ENCODE peak calls at places on chromosomes 2 and 18, in eight cellular contexts. M is lower leg skin, S is stomach, E is foreskin fibroblast, A is fibroblast of mammary gland, F is spleen, N is colonic mucosa, O is pancreas. R is an unnamed sample.

GRCh38 chr2:70981866-70982810 is 3.7 kb downstream of the ANKRD53 start:
- DNase-seq in M (peak), N (no peak), A (no peak), S (peak), F (peak), O (peak), E (no peak), R (no peak)

GRCh38 chr2:33214436-33214835 is 262.0 kb upstream of the RASGRP3 start:
- DNase-seq in S (peak), A (no peak), M (no peak), N (no peak), F (no peak), O (no peak), E (no peak), R (no peak)

GRCh38 chr18:12639990-12640880 is 17.7 kb downstream of the SPIRE1 start:
- DNase-seq in M (no peak), O (no peak), N (no peak), A (peak), E (peak), S (no peak), F (no peak), R (no peak)

GRCh38 chr2:237486334-237486818 is 675 bp upstream of the MLPH start:
- DNase-seq in N (no peak), O (no peak), S (no peak), M (no peak), A (peak), E (no peak), F (peak), R (no peak)

GRCh38 chr2:111071480-111072143 is 49.1 kb upstream of the BCL2L11 start:
- DNase-seq in S (no peak), N (no peak), A (peak), E (peak), F (no peak), O (no peak), M (no peak), R (no peak)

GRCh38 chr2:219109468-219109867 is 48.7 kb upstream of the IHH start:
- DNase-seq in A (no peak), E (no peak), F (no peak), O (no peak), S (peak), N (peak), M (no peak), R (peak)

GRCh38 chr2:120620025-120620793 is 115.5 kb upstream of the GLI2 start:
- DNase-seq in M (no peak), E (peak), F (no peak), S (no peak), N (no peak), O (no peak), A (peak), R (no peak)

GRCh38 chr2:172655091-172655837 is 80.4 kb upstream of the RAPGEF4 start:
- DNase-seq in E (peak), S (no peak), N (no peak), M (no peak), A (peak), F (no peak), O (no peak), R (no peak)

GRCh38 chr2:138497294-138497693 is 4.3 kb upstream of the SPOPL start:
- DNase-seq in N (no peak), E (no peak), S (no peak), A (no peak), O (no peak), M (no peak), F (no peak), R (no peak)

GRCh38 chr2:70871398-70872211 is 36.0 kb upstream of the CD207 start:
- DNase-seq in A (peak), E (peak), F (peak), S (peak), N (peak), O (peak), M (peak), R (peak)

GRCh38 chr2:240216197-240216596 is 75.7 kb upstream of the OTOS start:
- DNase-seq in F (peak), A (no peak), E (no peak), O (no peak), S (no peak), M (peak), N (no peak), R (no peak)

GRCh38 chr18:54607213-54607934 is 16.3 kb downstream of the DYNAP start:
- DNase-seq in O (peak), S (peak), M (no peak), F (no peak), N (peak), A (no peak), E (no peak), R (no peak)

GRCh38 chr2:28360742-28361293 is 31.8 kb upstream of the FOSL2 start:
- DNase-seq in O (no peak), F (no peak), M (no peak), E (peak), A (peak), S (no peak), N (no peak), R (no peak)

GRCh38 chr2:61799054-61799453 is 54.8 kb downstream of the FAM161A start:
- DNase-seq in A (no peak), F (no peak), S (no peak), O (no peak), E (no peak), N (no peak), M (peak), R (no peak)

GRCh38 chr2:21501344-21502027 is 377.7 kb downstream of the TDRD15 start:
- DNase-seq in N (no peak), O (no peak), S (no peak), M (no peak), E (no peak), A (no peak), F (no peak), R (no peak)

GRCh38 chr2:227933891-227934290 is 62.5 kb downstream of the DAW1 start:
- DNase-seq in F (no peak), N (no peak), O (no peak), A (peak), M (no peak), E (no peak), S (no peak), R (no peak)

GRCh38 chr2:222499226-222499625 is 74.9 kb downstream of the SGPP2 start:
- DNase-seq in E (no peak), F (no peak), N (no peak), A (no peak), M (no peak), S (no peak), O (no peak), R (no peak)

GRCh38 chr2:5391361-5391760 is 300.8 kb upstream of the SOX11 start:
- DNase-seq in E (no peak), M (no peak), O (no peak), N (no peak), F (no peak), A (no peak), S (no peak), R (no peak)

GRCh38 chr2:17936599-17936998 is 58.1 kb downstream of the KCNS3 start:
- DNase-seq in N (no peak), S (no peak), M (no peak), O (no peak), F (no peak), A (no peak), E (no peak), R (no peak)

GRCh38 chr18:32488078-32488477 is 17.4 kb upstream of the GAREM1 start:
- DNase-seq in M (no peak), O (no peak), N (no peak), S (no peak), A (no peak), F (no peak), E (no peak), R (no peak)

GRCh38 chr2:48146552-48146951 is 240.3 kb upstream of the FBXO11 start:
- DNase-seq in M (no peak), S (no peak), A (no peak), N (no peak), E (no peak), O (no peak), F (no peak), R (no peak)

GRCh38 chr2:10304458-10305253 is 2.0 kb downstream of the HPCAL1 start:
- DNase-seq in O (no peak), S (no peak), A (no peak), E (no peak), M (no peak), F (no peak), N (no peak), R (no peak)

GRCh38 chr2:105005601-105006000 is 32.3 kb upstream of the MRPS9 start:
- DNase-seq in O (no peak), F (no peak), N (no peak), M (no peak), S (peak), E (no peak), A (no peak), R (no peak)

GRCh38 chr2:208359632-208359986 is 47.0 kb upstream of the PTH2R start:
- DNase-seq in M (no peak), O (no peak), A (no peak), S (no peak), E (no peak), N (no peak), F (peak), R (no peak)

GRCh38 chr2:142065700-142066099 is 65.1 kb downstream of the LRP1B start:
- DNase-seq in M (no peak), N (no peak), F (no peak), A (no peak), S (no peak), O (no peak), E (no peak), R (no peak)

GRCh38 chr18:7623681-7624080 is 56.6 kb downstream of the PTPRM start:
- DNase-seq in A (no peak), F (no peak), M (no peak), N (no peak), O (no peak), E (no peak), S (no peak), R (no peak)

GRCh38 chr2:232214053-232214452 is 164.5 kb upstream of the ALPP start:
- DNase-seq in F (no peak), S (no peak), M (no peak), A (no peak), O (no peak), E (no peak), N (no peak), R (no peak)

GRCh38 chr2:205972113-205972512 is 113.9 kb downstream of the INO80D start:
- DNase-seq in S (peak), O (peak), N (peak), M (peak), A (no peak), E (no peak), F (no peak), R (no peak)

GRCh38 chr18:32530947-32531651 is 60.4 kb upstream of the GAREM1 start:
- DNase-seq in N (peak), E (no peak), F (no peak), S (no peak), M (no peak), O (no peak), A (peak), R (no peak)

GRCh38 chr2:175766880-175767279 is 235.2 kb downstream of the LNPK start:
- DNase-seq in S (no peak), M (no peak), E (peak), O (no peak), N (no peak), F (no peak), A (peak), R (no peak)

GRCh38 chr18:32469691-32470131 is 971 bp downstream of the GAREM1 start:
- DNase-seq in M (no peak), O (no peak), N (peak), A (peak), F (no peak), E (peak), S (no peak), R (no peak)

GRCh38 chr2:72871880-72872279 is 15.3 kb upstream of the SPR start:
- DNase-seq in S (no peak), E (no peak), F (no peak), O (no peak), A (no peak), N (no peak), M (no peak), R (no peak)

GRCh38 chr2:45626387-45627010 is 15.4 kb upstream of the SRBD1 start:
- DNase-seq in E (no peak), S (peak), N (no peak), M (no peak), A (no peak), O (peak), F (no peak), R (no peak)

GRCh38 chr18:36075862-36076587 is 8.7 kb upstream of the RPRD1A start:
- DNase-seq in A (peak), F (no peak), N (no peak), O (no peak), E (peak), M (no peak), S (no peak), R (no peak)

GRCh38 chr2:165408191-165408590 is 61.3 kb upstream of the CSRNP3 start:
- DNase-seq in N (peak), F (no peak), A (no peak), M (no peak), S (no peak), O (no peak), E (no peak), R (no peak)
- H3K4me3 ChIP-seq in N (no peak), F (no peak), A (no peak), M (no peak), S (no peak), O (no peak), E (no peak), R (no peak)

DNA sequence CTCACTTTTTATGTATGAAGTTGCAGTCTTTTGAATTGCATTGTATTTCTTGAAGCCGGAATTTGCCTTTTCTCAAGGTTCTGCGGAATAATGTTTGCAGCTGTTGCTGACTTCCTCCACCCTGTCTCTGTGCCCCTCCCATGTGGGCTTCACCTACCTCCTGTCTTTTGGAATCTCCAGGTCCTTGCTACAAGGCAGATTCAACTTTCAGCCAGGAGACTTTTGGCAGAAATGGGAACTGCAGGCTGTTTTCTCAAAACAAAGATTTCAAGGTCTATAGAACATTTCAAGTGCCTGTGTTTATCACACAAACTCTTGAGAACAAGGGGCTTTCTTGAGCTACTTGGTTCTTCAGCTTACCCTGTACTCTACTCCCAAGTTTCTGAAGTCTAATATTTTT is 25.6 kb downstream of the ZNF236 start:
- DNase-seq in M (no peak), A (no peak), O (no peak), E (no peak), S (no peak), N (no peak), F (no peak), R (no peak)
- TF ChIP-seq CTCF in M (no peak), A (peak), O (no peak), E (no peak), S (no peak), N (no peak), F (no peak), R (no peak)

GRCh38 chr2:75031171-75031570 is 72.7 kb downstream of the POLE4 start:
- DNase-seq in E (no peak), A (no peak), O (no peak), M (no peak), F (no peak), N (no peak), S (no peak), R (no peak)

GRCh38 chr2:75041226-75041625 is 82.8 kb downstream of the POLE4 start:
- DNase-seq in N (no peak), M (no peak), F (no peak), O (no peak), A (no peak), E (no peak), S (no peak), R (no peak)

GRCh38 chr2:75031906-75032803 is 73.7 kb downstream of the POLE4 start:
- DNase-seq in S (no peak), A (no peak), M (no peak), F (no peak), N (no peak), E (no peak), O (no peak), R (no peak)

GRCh38 chr2:75030218-75031009 is 72.0 kb downstream of the POLE4 start:
- DNase-seq in E (no peak), A (no peak), M (no peak), S (no peak), O (no peak), N (no peak), F (no peak), R (no peak)

GRCh38 chr2:75035444-75036353 is 77.3 kb downstream of the POLE4 start:
- DNase-seq in O (no peak), S (no peak), E (no peak), N (no peak), A (peak), M (no peak), F (no peak), R (no peak)
- H3K4me3 ChIP-seq in O (no peak), S (no peak), E (no peak), N (no peak), A (no peak), M (no peak), F (no peak), R (no peak)

GRCh38 chr2:95315801-95316411 is 18.8 kb downstream of the KCNIP3 start:
- DNase-seq in F (peak), O (no peak), M (no peak), N (no peak), E (peak), S (no peak), A (peak), R (no peak)

GRCh38 chr2:95314964-95315611 is 17.9 kb downstream of the KCNIP3 start:
- DNase-seq in O (no peak), F (peak), M (no peak), E (peak), A (peak), S (peak), N (peak), R (no peak)

GRCh38 chr2:95317123-95317500 is 20.0 kb downstream of the KCNIP3 start:
- DNase-seq in O (no peak), M (no peak), A (no peak), E (no peak), F (no peak), N (no peak), S (no peak), R (no peak)

GRCh38 chr2:95317665-95318425 is 20.7 kb downstream of the KCNIP3 start:
- DNase-seq in F (no peak), E (no peak), O (no peak), M (no peak), N (no peak), S (no peak), A (no peak), R (no peak)

DNA sequence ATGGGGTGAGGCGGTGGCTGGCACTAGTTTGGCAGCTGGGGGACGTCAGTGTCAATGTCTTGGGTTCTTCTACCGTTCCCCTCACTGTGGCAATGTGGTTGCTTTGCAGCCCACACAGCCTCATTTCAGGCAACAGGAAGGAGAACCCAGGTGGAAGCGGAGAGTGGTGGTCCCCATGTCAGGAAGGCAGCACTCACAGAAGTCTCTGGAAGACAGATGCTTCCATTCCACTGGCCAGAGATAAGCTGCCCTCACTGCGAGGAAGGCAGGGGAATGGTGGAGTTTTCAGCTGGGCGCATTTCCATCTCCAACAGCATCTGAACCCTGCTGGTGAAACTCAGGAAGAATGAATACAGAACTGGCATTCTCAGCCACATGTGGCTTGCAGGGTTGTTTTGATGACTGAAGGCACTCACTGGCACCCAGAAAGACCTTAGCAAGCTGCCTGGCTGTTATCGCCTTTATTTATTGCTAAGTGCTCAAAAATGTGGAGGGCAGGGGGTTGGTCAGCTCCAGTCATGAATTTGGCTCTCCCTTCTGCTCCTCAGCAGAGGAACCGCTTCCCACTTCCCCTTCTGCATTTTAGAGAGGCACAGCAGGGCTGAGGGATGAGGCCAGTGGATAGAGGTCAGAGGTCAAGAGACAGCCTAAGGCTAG is 19.4 kb downstream of the KCNIP3 start:
- DNase-seq in N (no peak), M (no peak), A (peak), S (no peak), E (peak), F (peak), O (no peak), R (no peak)
- TF ChIP-seq CTCF in N (no peak), M (no peak), A (no peak), S (no peak), E (peak), F (no peak), O (no peak), R (no peak)

GRCh38 chr2:191173206-191173605 is 22.4 kb upstream of the STAT4 start:
- DNase-seq in F (no peak), O (no peak), A (no peak), M (no peak), E (no peak), S (no peak), N (no peak), R (no peak)

GRCh38 chr2:191171291-191171690 is 20.5 kb upstream of the STAT4 start:
- DNase-seq in E (no peak), A (peak), N (no peak), S (no peak), M (no peak), F (no peak), O (no peak), R (no peak)

GRCh38 chr2:191170301-191170636 is 19.5 kb upstream of the STAT4 start:
- DNase-seq in E (no peak), S (no peak), M (no peak), F (no peak), O (no peak), N (no peak), A (no peak), R (no peak)

GRCh38 chr2:191170773-191171172 is 20.0 kb upstream of the STAT4 start:
- DNase-seq in O (no peak), E (no peak), S (no peak), A (peak), N (no peak), M (no peak), F (no peak), R (peak)

GRCh38 chr2:191171708-191172355 is 21.0 kb upstream of the STAT4 start:
- DNase-seq in F (no peak), S (no peak), O (no peak), M (no peak), E (peak), A (peak), N (no peak), R (no peak)
- H3K4me3 ChIP-seq in F (no peak), S (no peak), O (no peak), M (no peak), E (no peak), A (no peak), N (no peak), R (no peak)

DNA sequence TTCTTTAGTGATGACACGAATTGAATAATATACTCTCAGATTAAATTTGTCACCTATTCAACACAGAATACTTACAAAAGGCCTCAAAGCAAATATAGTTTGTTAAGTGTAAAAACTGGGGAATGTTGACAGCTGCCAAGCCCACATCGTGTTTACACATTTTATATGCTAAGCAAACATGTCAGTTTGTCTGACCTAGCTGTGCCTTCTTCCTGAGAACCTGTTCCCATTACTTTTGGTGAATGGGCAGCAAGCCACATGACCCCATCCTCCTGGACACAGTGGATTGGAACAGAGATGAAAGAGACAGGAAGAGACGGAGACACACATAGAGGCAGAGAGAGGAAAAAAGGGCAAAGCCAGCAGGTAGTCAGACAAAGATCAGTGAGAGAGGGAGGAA is 22.9 kb upstream of the CUL3 start:
- DNase-seq in F (no peak), M (no peak), O (no peak), S (no peak), N (peak), E (no peak), A (no peak), R (no peak)
- TF ChIP-seq CTCF in F (no peak), M (no peak), O (no peak), S (no peak), N (no peak), E (no peak), A (no peak), R (no peak)

DNA sequence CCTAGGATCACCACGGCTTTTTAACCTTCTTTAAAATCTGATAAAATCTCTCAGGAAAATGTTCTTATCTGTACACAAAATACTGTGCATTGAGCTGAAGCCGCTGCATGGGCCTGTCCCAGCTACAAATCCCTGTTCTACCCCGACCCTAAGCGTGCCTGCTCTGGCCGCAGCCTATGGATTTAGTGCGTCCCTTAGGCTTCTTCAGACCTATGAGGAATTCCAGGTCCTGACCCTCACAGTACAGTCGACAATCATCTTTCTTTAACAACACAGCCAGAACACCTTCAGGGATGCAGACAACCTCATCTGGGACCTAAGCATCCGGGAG is 477 bp upstream of the WDCP start:
- DNase-seq in M (no peak), F (no peak), S (no peak), N (no peak), E (no peak), O (no peak), A (no peak), R (no peak)
- H3K4me3 ChIP-seq in M (no peak), F (peak), S (peak), N (no peak), E (peak), O (peak), A (no peak), R (peak)

R was measured in CD8-positive, alpha-beta T cell.